ENCODE peak calls at places on chromosomes 6 and 20, in seven cellular contexts. R is sigmoid colon; D is left ventricle myocardium inferior; H is CD8-positive, alpha-beta T cell; V is right lobe of liver; G is left lung; E is BJ. A is an unnamed sample. For H3K27me3, the result is how much of the 10 kb centered on the place peaks cover.

GRCh38 chr6:115545410-115545986 is 515.2 kb downstream of the FRK start:
- DNase-seq in R (no peak), E (no peak), G (no peak), H (no peak), V (no peak), D (no peak), A (no peak)

GRCh38 chr6:89205819-89206218 is 11.3 kb downstream of the GABRR1 start:
- DNase-seq in R (no peak), H (no peak), D (no peak), E (no peak), G (no peak), V (no peak), A (no peak)

GRCh38 chr6:165774903-165775608 is 112.0 kb upstream of the PDE10A start:
- DNase-seq in D (peak), V (peak), E (no peak), H (no peak), R (no peak), G (peak), A (peak)

GRCh38 chr20:36644032-36644712 is 1.8 kb downstream of the SLA2 start:
- DNase-seq in R (no peak), G (no peak), H (peak), D (no peak), E (no peak), V (no peak), A (no peak)

GRCh38 chr20:8094845-8095244 is 37.2 kb upstream of the PLCB1 start:
- DNase-seq in G (no peak), R (no peak), D (no peak), V (no peak), H (no peak), E (peak), A (no peak)

GRCh38 chr6:17987576-17988421 is at the start of gene KIF13A:
- DNase-seq in V (peak), E (no peak), H (no peak), R (peak), G (peak), D (peak), A (peak)

GRCh38 chr6:166738361-166738760 is 111.3 kb upstream of the RPS6KA2 start:
- DNase-seq in V (no peak), D (no peak), G (no peak), E (no peak), H (no peak), R (no peak), A (no peak)

GRCh38 chr6:107114872-107115694 is at the start of gene BEND3:
- DNase-seq in E (no peak), V (peak), H (peak), R (peak), G (peak), D (peak), A (peak)

GRCh38 chr6:146650799-146651481 is 52.2 kb downstream of the ADGB start:
- DNase-seq in H (no peak), V (no peak), E (peak), D (no peak), R (no peak), G (no peak), A (no peak)

GRCh38 chr6:133187657-133188453 is 53.3 kb upstream of the EYA4 start:
- DNase-seq in G (no peak), R (no peak), H (no peak), E (no peak), D (no peak), V (no peak), A (no peak)

GRCh38 chr20:41394931-41395668 is 28.5 kb upstream of the EMILIN3 start:
- DNase-seq in R (no peak), H (no peak), D (peak), E (no peak), G (no peak), V (no peak), A (peak)

GRCh38 chr6:141077355-141078333 is 1055.1 kb upstream of the GJE1 start:
- DNase-seq in E (no peak), G (no peak), D (no peak), V (no peak), R (no peak), H (no peak), A (no peak)

GRCh38 chr6:18192026-18192425 is 36.8 kb downstream of the KDM1B start:
- DNase-seq in V (no peak), D (no peak), G (no peak), H (no peak), R (no peak), E (no peak), A (no peak)

DNA sequence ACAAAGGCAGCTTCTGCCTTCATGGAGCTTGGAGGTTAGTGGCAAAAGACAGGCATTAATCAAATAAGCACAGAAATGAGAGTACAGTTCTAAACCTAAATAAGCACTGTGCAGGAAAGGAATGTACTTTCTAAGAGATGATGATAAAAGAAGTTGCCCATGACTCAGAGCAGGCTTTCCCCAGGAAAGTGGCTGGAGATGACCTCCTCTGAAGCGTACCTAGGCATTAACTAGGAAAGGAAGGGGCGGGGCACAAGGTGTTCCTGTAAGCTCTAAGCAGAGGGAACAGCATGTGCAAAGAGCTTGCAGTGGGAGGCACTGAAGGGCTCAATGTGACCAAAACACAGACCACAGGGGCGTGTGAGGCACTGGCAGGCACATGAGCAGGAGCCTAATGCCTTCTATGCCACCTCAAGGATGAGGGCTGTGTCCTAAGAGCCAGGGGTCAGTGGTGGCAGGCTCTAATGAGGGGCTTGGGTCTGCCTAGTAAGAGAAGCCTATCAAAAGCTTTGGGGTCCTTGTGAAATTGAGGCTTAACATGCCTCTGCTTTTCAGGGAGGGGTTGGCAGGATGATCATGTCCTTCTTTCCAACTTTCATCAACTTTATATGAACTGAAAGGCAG is 4.9 kb downstream of the SSTR4 start:
- DNase-seq in V (no peak), D (no peak), E (no peak), R (no peak), G (no peak), H (no peak), A (no peak)
- H3K27me3 ChIP-seq in V (under half), D (half or more), E (under half), R (under half), G (half or more), H (under half), A (under half)

GRCh38 chr20:39399463-39399862 is 437.3 kb downstream of the DHX35 start:
- DNase-seq in E (no peak), R (no peak), D (no peak), H (no peak), V (no peak), G (no peak), A (no peak)
- TF ChIP-seq CTCF in E (no peak), R (no peak), D (no peak), H (no peak), V (no peak), G (no peak), A (no peak)

GRCh38 chr6:127522714-127523113 is 3.6 kb upstream of the MTCL3 start:
- DNase-seq in H (no peak), R (no peak), V (no peak), G (no peak), E (no peak), D (no peak), A (no peak)
- H3K27me3 ChIP-seq in H (under half), R (under half), V (under half), G (half or more), E (under half), D (half or more), A (half or more)

DNA sequence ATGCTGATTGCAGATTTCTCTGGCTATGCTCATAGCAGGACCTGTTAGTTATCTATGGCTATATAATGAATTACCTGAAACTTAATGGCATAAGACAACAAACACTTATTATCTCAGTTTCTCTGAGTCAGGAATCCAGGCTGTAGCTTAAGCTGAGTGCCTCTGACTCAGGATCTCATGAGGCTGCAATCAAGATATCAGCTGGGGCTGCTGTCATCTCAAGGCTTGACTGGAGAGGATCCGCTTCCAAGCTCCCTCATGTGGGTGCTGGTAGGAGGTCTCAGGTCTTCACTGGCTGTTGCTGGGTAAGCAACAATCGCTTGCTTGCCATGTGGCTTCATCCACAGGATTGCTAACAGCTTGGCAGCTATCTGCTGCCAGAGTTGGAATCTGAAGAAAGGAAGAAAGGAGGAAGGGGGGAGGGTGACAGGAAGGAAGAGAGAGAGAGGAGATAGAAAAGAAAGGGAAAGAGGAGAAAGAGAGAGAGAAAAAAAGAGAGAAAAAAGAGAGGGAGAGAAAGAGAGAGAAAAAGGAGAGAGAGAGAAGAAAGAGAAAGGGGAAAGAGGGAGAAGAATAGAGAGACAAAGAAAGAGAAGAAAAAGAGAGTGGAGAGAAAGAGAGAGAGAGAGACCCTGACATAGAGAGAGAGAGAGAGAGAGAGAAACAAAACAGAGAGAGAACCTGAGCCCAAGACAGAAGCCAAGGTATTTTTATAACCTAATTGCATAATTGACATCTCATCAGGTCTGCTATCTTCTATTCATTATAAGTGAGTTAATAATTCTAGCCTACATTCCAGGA is 579.0 kb upstream of the BTBD3 start:
- DNase-seq in G (no peak), D (no peak), H (no peak), V (no peak), E (no peak), R (no peak), A (no peak)
- TF ChIP-seq CTCF in G (no peak), D (no peak), H (no peak), V (no peak), E (no peak), R (no peak), A (no peak)

DNA sequence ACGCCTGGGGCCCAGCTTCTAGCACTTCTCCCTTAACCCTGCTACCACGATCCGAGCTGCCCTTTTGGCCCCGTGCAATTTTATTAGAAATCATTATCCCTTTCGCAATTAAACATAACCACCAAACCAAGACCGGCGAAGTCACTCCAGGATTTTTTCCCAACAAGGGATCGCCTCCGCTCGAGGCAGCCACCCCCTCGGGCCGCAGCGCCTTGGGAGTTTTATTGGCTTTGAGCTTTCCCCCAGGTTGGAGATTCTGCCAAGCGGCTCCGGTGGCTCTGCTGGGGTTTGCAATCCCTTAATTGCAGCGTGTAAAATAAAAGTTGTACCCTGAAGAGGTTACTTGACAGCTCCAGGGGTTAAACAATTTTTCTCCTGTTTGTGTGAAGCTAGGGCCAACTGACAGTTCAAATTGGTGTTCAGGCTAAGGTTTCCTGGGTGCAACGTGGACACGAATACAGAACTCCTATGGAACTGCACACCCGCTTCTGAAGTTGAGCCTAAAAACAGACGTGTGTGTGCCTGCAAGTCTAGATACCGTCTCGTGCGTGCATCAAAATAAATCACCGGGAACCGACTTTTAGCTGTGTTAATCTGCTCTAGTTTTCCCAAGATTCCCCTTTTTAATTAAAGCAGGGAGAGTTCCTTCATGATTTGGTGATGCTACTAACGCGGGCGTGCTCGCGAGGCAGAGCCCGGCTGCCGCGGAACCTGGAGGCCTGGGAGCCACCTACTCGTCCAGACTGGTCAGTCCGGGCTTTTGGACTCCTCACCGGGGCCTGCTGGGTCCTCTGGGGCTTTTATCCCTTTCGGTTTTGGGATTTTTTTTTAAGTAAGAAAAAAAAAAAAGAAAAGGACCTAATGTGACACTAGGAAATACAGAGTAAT is 963 bp upstream of the TFAP2A start:
- DNase-seq in R (no peak), G (no peak), H (no peak), D (no peak), V (no peak), E (no peak), A (no peak)
- H3K27me3 ChIP-seq in R (half or more), G (half or more), H (half or more), D (half or more), V (under half), E (under half), A (half or more)

GRCh38 chr6:27893059-27893835 is 18.9 kb downstream of the OR2B2 start:
- DNase-seq in R (peak), G (peak), V (peak), H (peak), D (peak), E (peak), A (peak)
- TF ChIP-seq CTCF in R (no peak), G (no peak), V (no peak), H (no peak), D (no peak), E (no peak), A (no peak)